ENCODE peak calls at places on chromosomes 6 and 20, in six cellular contexts. One of them, this sample, is unnamed.

GRCh38 chr20:11585752-11586352 is 331.8 kb upstream of the BTBD3 start:
- DNase-seq in mammary epithelial cell: peak; percentile 24
- DNase-seq in omental fat pad: no peak
- DNase-seq in C1 segment of cervical spinal cord: no peak
- DNase-seq in NCI-H82: peak; percentile 57
- DNase-seq in fibroblast of lung: peak; percentile 9
- DNase-seq in this sample: peak; percentile 41

GRCh38 chr6:164010446-164011071 is 596.0 kb downstream of the QKI start:
- DNase-seq in C1 segment of cervical spinal cord: peak; percentile 24
- DNase-seq in NCI-H82: no peak
- DNase-seq in fibroblast of lung: no peak
- DNase-seq in mammary epithelial cell: no peak
- DNase-seq in omental fat pad: no peak
- DNase-seq in this sample: no peak

GRCh38 chr6:4698901-4699659 is 77.1 kb upstream of the CDYL start:
- DNase-seq in omental fat pad: no peak
- DNase-seq in NCI-H82: no peak
- DNase-seq in fibroblast of lung: no peak
- DNase-seq in C1 segment of cervical spinal cord: no peak
- DNase-seq in mammary epithelial cell: no peak
- DNase-seq in this sample: no peak

GRCh38 chr20:4820833-4821518 is 99.3 kb downstream of the PRND start:
- DNase-seq in C1 segment of cervical spinal cord: peak; percentile 61
- DNase-seq in NCI-H82: no peak
- DNase-seq in omental fat pad: no peak
- DNase-seq in fibroblast of lung: peak; percentile 48
- DNase-seq in mammary epithelial cell: peak; percentile 44
- DNase-seq in this sample: peak; percentile 50

GRCh38 chr6:147080215-147080614 is 124.0 kb upstream of the STXBP5 start:
- DNase-seq in NCI-H82: no peak
- DNase-seq in mammary epithelial cell: no peak
- DNase-seq in omental fat pad: no peak
- DNase-seq in C1 segment of cervical spinal cord: no peak
- DNase-seq in fibroblast of lung: no peak
- DNase-seq in this sample: no peak

GRCh38 chr20:45070932-45071632 is 29.8 kb downstream of the KCNS1 start:
- DNase-seq in omental fat pad: no peak
- DNase-seq in fibroblast of lung: peak; percentile 48
- DNase-seq in C1 segment of cervical spinal cord: no peak
- DNase-seq in NCI-H82: no peak
- DNase-seq in mammary epithelial cell: peak; percentile 32
- DNase-seq in this sample: no peak

GRCh38 chr6:45265246-45265645 is 62.9 kb upstream of the RUNX2 start:
- DNase-seq in mammary epithelial cell: no peak
- DNase-seq in omental fat pad: no peak
- DNase-seq in fibroblast of lung: peak; percentile 55
- DNase-seq in NCI-H82: no peak
- DNase-seq in C1 segment of cervical spinal cord: no peak
- DNase-seq in this sample: no peak

GRCh38 chr20:38871560-38871953 is 54.7 kb upstream of the FAM83D start:
- DNase-seq in NCI-H82: no peak
- DNase-seq in omental fat pad: no peak
- DNase-seq in mammary epithelial cell: no peak
- DNase-seq in C1 segment of cervical spinal cord: no peak
- DNase-seq in fibroblast of lung: no peak
- DNase-seq in this sample: no peak

GRCh38 chr20:25750765-25751696 is 54.4 kb upstream of the ZNF337 start:
- DNase-seq in mammary epithelial cell: peak; percentile 63
- DNase-seq in NCI-H82: peak; percentile 23
- DNase-seq in fibroblast of lung: peak; percentile 51
- DNase-seq in C1 segment of cervical spinal cord: no peak
- DNase-seq in omental fat pad: no peak
- DNase-seq in this sample: peak; percentile 85

GRCh38 chr6:8059129-8059528 is 5.1 kb downstream of the BLOC1S5 start:
- DNase-seq in C1 segment of cervical spinal cord: no peak
- DNase-seq in omental fat pad: no peak
- DNase-seq in NCI-H82: no peak
- DNase-seq in mammary epithelial cell: no peak
- DNase-seq in fibroblast of lung: peak; percentile 74
- DNase-seq in this sample: peak; percentile 14

GRCh38 chr6:168232046-168232445 is 87.5 kb downstream of the DACT2 start:
- DNase-seq in mammary epithelial cell: no peak
- DNase-seq in NCI-H82: no peak
- DNase-seq in omental fat pad: no peak
- DNase-seq in fibroblast of lung: no peak
- DNase-seq in C1 segment of cervical spinal cord: no peak
- DNase-seq in this sample: no peak

GRCh38 chr6:11007715-11008608 is 36.1 kb downstream of the ELOVL2 start:
- DNase-seq in omental fat pad: no peak
- DNase-seq in NCI-H82: no peak
- DNase-seq in C1 segment of cervical spinal cord: no peak
- DNase-seq in mammary epithelial cell: peak; percentile 57
- DNase-seq in fibroblast of lung: peak; percentile 17
- DNase-seq in this sample: no peak

GRCh38 chr6:18226451-18226850 is 37.9 kb downstream of the DEK start:
- DNase-seq in C1 segment of cervical spinal cord: no peak
- DNase-seq in omental fat pad: no peak
- DNase-seq in NCI-H82: peak; percentile 21
- DNase-seq in mammary epithelial cell: peak; percentile 26
- DNase-seq in fibroblast of lung: no peak
- DNase-seq in this sample: peak; percentile 23

GRCh38 chr6:150915156-150915555 is 49.7 kb downstream of the MTHFD1L start:
- DNase-seq in NCI-H82: no peak
- DNase-seq in C1 segment of cervical spinal cord: no peak
- DNase-seq in fibroblast of lung: no peak
- DNase-seq in omental fat pad: no peak
- DNase-seq in mammary epithelial cell: no peak
- DNase-seq in this sample: no peak

GRCh38 chr6:31163922-31164321 is 5.5 kb downstream of the TCF19 start:
- DNase-seq in fibroblast of lung: peak; percentile 28
- DNase-seq in C1 segment of cervical spinal cord: no peak
- DNase-seq in NCI-H82: no peak
- DNase-seq in mammary epithelial cell: peak; percentile 25
- DNase-seq in omental fat pad: no peak
- DNase-seq in this sample: no peak

GRCh38 chr6:2209226-2209809 is 36.1 kb downstream of the GMDS start:
- DNase-seq in C1 segment of cervical spinal cord: no peak
- DNase-seq in fibroblast of lung: peak; percentile 37
- DNase-seq in mammary epithelial cell: peak; percentile 50
- DNase-seq in NCI-H82: peak; percentile 73
- DNase-seq in omental fat pad: no peak
- DNase-seq in this sample: peak; percentile 43

GRCh38 chr6:44166591-44167184 is 8.1 kb downstream of the CAPN11 start:
- DNase-seq in omental fat pad: no peak
- DNase-seq in fibroblast of lung: no peak
- DNase-seq in C1 segment of cervical spinal cord: no peak
- DNase-seq in NCI-H82: peak; percentile 25
- DNase-seq in mammary epithelial cell: no peak
- DNase-seq in this sample: no peak

GRCh38 chr20:1327241-1327653 is 1.7 kb downstream of the SDCBP2 start:
- DNase-seq in omental fat pad: peak; percentile 75
- DNase-seq in fibroblast of lung: peak; percentile 71
- DNase-seq in C1 segment of cervical spinal cord: no peak
- DNase-seq in mammary epithelial cell: no peak
- DNase-seq in NCI-H82: no peak
- DNase-seq in this sample: no peak

GRCh38 chr6:14622135-14622534 is 504.6 kb downstream of the CD83 start:
- DNase-seq in C1 segment of cervical spinal cord: no peak
- DNase-seq in fibroblast of lung: peak; percentile 5
- DNase-seq in NCI-H82: no peak
- DNase-seq in mammary epithelial cell: no peak
- DNase-seq in omental fat pad: no peak
- DNase-seq in this sample: no peak

GRCh38 chr6:101163611-101164010 is 229.9 kb upstream of the GRIK2 start:
- DNase-seq in fibroblast of lung: no peak
- DNase-seq in NCI-H82: peak; percentile 89
- DNase-seq in mammary epithelial cell: no peak
- DNase-seq in omental fat pad: no peak
- DNase-seq in C1 segment of cervical spinal cord: no peak
- DNase-seq in this sample: peak; percentile 97

GRCh38 chr6:41625442-41625841 is 12.8 kb upstream of the MDFI start:
- DNase-seq in fibroblast of lung: no peak
- DNase-seq in NCI-H82: no peak
- DNase-seq in C1 segment of cervical spinal cord: no peak
- DNase-seq in mammary epithelial cell: peak; percentile 79
- DNase-seq in omental fat pad: no peak
- DNase-seq in this sample: peak; percentile 45

GRCh38 chr6:124953808-124954207 is 8.4 kb upstream of the RNF217 start:
- DNase-seq in C1 segment of cervical spinal cord: no peak
- DNase-seq in omental fat pad: no peak
- DNase-seq in mammary epithelial cell: no peak
- DNase-seq in fibroblast of lung: no peak
- DNase-seq in NCI-H82: no peak
- DNase-seq in this sample: no peak

GRCh38 chr20:63690898-63691710 is 5.3 kb upstream of the TNFRSF6B start:
- DNase-seq in omental fat pad: no peak
- DNase-seq in NCI-H82: no peak
- DNase-seq in C1 segment of cervical spinal cord: no peak
- DNase-seq in mammary epithelial cell: no peak
- DNase-seq in fibroblast of lung: no peak
- DNase-seq in this sample: no peak

GRCh38 chr6:146928503-146928902 is 275.7 kb upstream of the STXBP5 start:
- DNase-seq in NCI-H82: no peak
- DNase-seq in mammary epithelial cell: no peak
- DNase-seq in fibroblast of lung: no peak
- DNase-seq in C1 segment of cervical spinal cord: no peak
- DNase-seq in omental fat pad: no peak
- DNase-seq in this sample: no peak

GRCh38 chr6:72321741-72322140 is 300.1 kb upstream of the KCNQ5 start:
- DNase-seq in NCI-H82: no peak
- DNase-seq in mammary epithelial cell: peak; percentile 46
- DNase-seq in omental fat pad: no peak
- DNase-seq in C1 segment of cervical spinal cord: no peak
- DNase-seq in fibroblast of lung: peak; percentile 47
- DNase-seq in this sample: no peak

GRCh38 chr20:25195962-25196700 is 619 bp downstream of the ENTPD6 start:
- DNase-seq in mammary epithelial cell: peak; percentile 66
- DNase-seq in NCI-H82: peak; percentile 61
- DNase-seq in fibroblast of lung: no peak
- DNase-seq in C1 segment of cervical spinal cord: peak; percentile 49
- DNase-seq in omental fat pad: no peak
- DNase-seq in this sample: peak; percentile 33

GRCh38 chr6:156848123-156848522 is 70.9 kb downstream of the ARID1B start:
- DNase-seq in mammary epithelial cell: no peak
- DNase-seq in omental fat pad: no peak
- DNase-seq in NCI-H82: peak; percentile 42
- DNase-seq in C1 segment of cervical spinal cord: no peak
- DNase-seq in fibroblast of lung: no peak
- DNase-seq in this sample: no peak

GRCh38 chr6:111162504-111162903 is 75.2 kb downstream of the SLC16A10 start:
- DNase-seq in C1 segment of cervical spinal cord: no peak
- DNase-seq in fibroblast of lung: peak; percentile 5
- DNase-seq in mammary epithelial cell: no peak
- DNase-seq in omental fat pad: no peak
- DNase-seq in NCI-H82: no peak
- DNase-seq in this sample: peak; percentile 16

GRCh38 chr6:72689107-72689954 is 67.5 kb downstream of the KCNQ5 start:
- DNase-seq in NCI-H82: peak; percentile 21
- DNase-seq in C1 segment of cervical spinal cord: no peak
- DNase-seq in fibroblast of lung: no peak
- DNase-seq in mammary epithelial cell: no peak
- DNase-seq in omental fat pad: no peak
- DNase-seq in this sample: no peak

GRCh38 chr20:9035129-9035528 is 33.8 kb upstream of the PLCB4 start:
- DNase-seq in fibroblast of lung: peak; percentile 91
- DNase-seq in mammary epithelial cell: peak; percentile 13
- DNase-seq in omental fat pad: no peak
- DNase-seq in C1 segment of cervical spinal cord: no peak
- DNase-seq in NCI-H82: peak; percentile 7
- DNase-seq in this sample: peak; percentile 29

GRCh38 chr20:13259921-13260320 is 38.8 kb downstream of the ISM1 start:
- DNase-seq in mammary epithelial cell: no peak
- DNase-seq in C1 segment of cervical spinal cord: no peak
- DNase-seq in omental fat pad: no peak
- DNase-seq in NCI-H82: peak; percentile 18
- DNase-seq in fibroblast of lung: no peak
- DNase-seq in this sample: peak; percentile 100

GRCh38 chr6:147141690-147142308 is 62.4 kb upstream of the STXBP5 start:
- DNase-seq in NCI-H82: no peak
- DNase-seq in C1 segment of cervical spinal cord: no peak
- DNase-seq in mammary epithelial cell: peak; percentile 56
- DNase-seq in omental fat pad: no peak
- DNase-seq in fibroblast of lung: peak; percentile 74
- DNase-seq in this sample: no peak

GRCh38 chr20:1484438-1485120 is 6.6 kb downstream of the SIRPB2 start:
- DNase-seq in C1 segment of cervical spinal cord: no peak
- DNase-seq in NCI-H82: no peak
- DNase-seq in omental fat pad: no peak
- DNase-seq in fibroblast of lung: no peak
- DNase-seq in mammary epithelial cell: peak; percentile 76
- DNase-seq in this sample: no peak

GRCh38 chr6:131143319-131143718 is 8.1 kb downstream of the AKAP7 start:
- DNase-seq in NCI-H82: no peak
- DNase-seq in fibroblast of lung: no peak
- DNase-seq in C1 segment of cervical spinal cord: no peak
- DNase-seq in mammary epithelial cell: no peak
- DNase-seq in omental fat pad: no peak
- DNase-seq in this sample: no peak

GRCh38 chr20:31817461-31817860 is 1.7 kb upstream of the MYLK2 start:
- DNase-seq in mammary epithelial cell: no peak
- DNase-seq in fibroblast of lung: no peak
- DNase-seq in C1 segment of cervical spinal cord: no peak
- DNase-seq in NCI-H82: no peak
- DNase-seq in omental fat pad: no peak
- DNase-seq in this sample: no peak

GRCh38 chr20:47360207-47360488 is 3.6 kb upstream of the ZMYND8 start:
- DNase-seq in fibroblast of lung: peak; percentile 73
- DNase-seq in NCI-H82: peak; percentile 50
- DNase-seq in C1 segment of cervical spinal cord: no peak
- DNase-seq in mammary epithelial cell: peak; percentile 95
- DNase-seq in omental fat pad: peak; percentile 42
- DNase-seq in this sample: no peak

GRCh38 chr6:146361367-146361924 is 182.2 kb upstream of the RAB32 start:
- DNase-seq in omental fat pad: no peak
- DNase-seq in fibroblast of lung: peak; percentile 38
- DNase-seq in mammary epithelial cell: peak; percentile 6
- DNase-seq in C1 segment of cervical spinal cord: no peak
- DNase-seq in NCI-H82: peak; percentile 48
- DNase-seq in this sample: no peak

GRCh38 chr6:41713161-41713649 is 22.2 kb downstream of the TFEB start:
- DNase-seq in NCI-H82: no peak
- DNase-seq in mammary epithelial cell: peak; percentile 96
- DNase-seq in omental fat pad: no peak
- DNase-seq in C1 segment of cervical spinal cord: peak; percentile 89
- DNase-seq in fibroblast of lung: peak; percentile 50
- DNase-seq in this sample: no peak

GRCh38 chr20:2137552-2138201 is 36.0 kb downstream of the STK35 start:
- DNase-seq in fibroblast of lung: peak; percentile 22
- DNase-seq in omental fat pad: no peak
- DNase-seq in mammary epithelial cell: no peak
- DNase-seq in C1 segment of cervical spinal cord: no peak
- DNase-seq in NCI-H82: no peak
- DNase-seq in this sample: no peak